ENCODE peak calls at places on chromosomes 11 and 22, in four cellular contexts. H, V, Y and N are unnamed samples. For H3K27me3, the result is how much of the 10 kb centered on the place peaks cover.

GRCh38 chr22:32413715-32414114 is 1.7 kb upstream of the RTCB start:
- DNase-seq in H (peak), Y (no peak), V (no peak), N (no peak)

GRCh38 chr11:17642370-17642769 is 77.0 kb upstream of the MYOD1 start:
- DNase-seq in H (no peak), Y (no peak), V (no peak), N (no peak)

GRCh38 chr11:76613901-76614300 is 56.6 kb downstream of the LRRC32 start:
- DNase-seq in H (no peak), V (no peak), Y (no peak), N (no peak)

GRCh38 chr22:23122216-23122957 is 19.4 kb downstream of the RSPH14 start:
- DNase-seq in V (no peak), Y (no peak), H (no peak), N (no peak)

GRCh38 chr11:34904421-34904950 is 11.7 kb downstream of the APIP start:
- DNase-seq in Y (no peak), H (no peak), V (no peak), N (no peak)

GRCh38 chr22:25509391-25509791 is 55.1 kb upstream of the GRK3 start:
- DNase-seq in V (no peak), Y (no peak), H (no peak), N (no peak)

GRCh38 chr22:42114721-42115120 is 15.9 kb downstream of the CYP2D6 start:
- DNase-seq in Y (no peak), H (peak), V (peak), N (no peak)

GRCh38 chr11:69880803-69881445 is 61.7 kb upstream of the FGF3 start:
- DNase-seq in Y (no peak), H (no peak), V (no peak), N (no peak)

GRCh38 chr11:61369372-61370348 is 7.5 kb downstream of the TMEM138 start:
- DNase-seq in V (no peak), H (peak), Y (peak), N (no peak)

GRCh38 chr11:94305146-94305545 is 766 bp downstream of the IZUMO1R start:
- DNase-seq in H (no peak), V (no peak), Y (no peak), N (no peak)

GRCh38 chr11:43786016-43786415 is 94.6 kb upstream of the ALKBH3 start:
- DNase-seq in V (no peak), Y (no peak), H (no peak), N (no peak)

GRCh38 chr11:46484101-46484500 is 92.5 kb upstream of the CHRM4 start:
- DNase-seq in V (no peak), H (no peak), Y (no peak), N (no peak)

GRCh38 chr11:121723261-121723741 is 270.5 kb upstream of the SORL1-AS1 start:
- DNase-seq in H (no peak), V (peak), Y (no peak), N (no peak)

GRCh38 chr11:64207247-64208085 is 945 bp downstream of the FERMT3 start:
- DNase-seq in V (no peak), Y (peak), H (no peak), N (no peak)

GRCh38 chr11:64788321-64789215 is 10.2 kb upstream of the SF1 start:
- DNase-seq in V (no peak), H (no peak), Y (no peak), N (no peak)

GRCh38 chr22:35711336-35711735 is 6.3 kb upstream of the APOL5 start:
- DNase-seq in H (no peak), V (no peak), Y (no peak), N (no peak)

GRCh38 chr11:71339178-71339881 is 87.0 kb upstream of the SHANK2 start:
- DNase-seq in V (no peak), H (no peak), Y (no peak), N (no peak)

GRCh38 chr11:111878385-111878765 is 590 bp downstream of the FDXACB1 start:
- DNase-seq in V (no peak), Y (no peak), H (no peak), N (no peak)

GRCh38 chr11:122717264-122717867 is 61.8 kb downstream of the UBASH3B start:
- DNase-seq in Y (peak), H (no peak), V (no peak), N (no peak)

GRCh38 chr22:17734197-17734596 is 40.1 kb downstream of the BID start:
- DNase-seq in V (no peak), Y (peak), H (no peak), N (no peak)

GRCh38 chr11:108591893-108592292 is 1.7 kb downstream of the EXPH5 start:
- DNase-seq in H (no peak), Y (no peak), V (no peak), N (no peak)

GRCh38 chr22:40472036-40472435 is 101.6 kb downstream of the SGSM3 start:
- DNase-seq in V (no peak), H (no peak), Y (no peak), N (peak)

GRCh38 chr11:45988922-45989321 is 66.5 kb downstream of the LARGE2 start:
- DNase-seq in V (no peak), Y (no peak), H (no peak), N (no peak)

GRCh38 chr22:50044485-50045143 is 13.5 kb downstream of the TTLL8 start:
- DNase-seq in V (no peak), H (no peak), Y (no peak), N (no peak)

GRCh38 chr22:50040717-50041116 is 17.4 kb downstream of the TTLL8 start:
- DNase-seq in V (no peak), Y (no peak), H (no peak), N (no peak)

GRCh38 chr22:50045211-50046018 is 12.7 kb downstream of the TTLL8 start:
- DNase-seq in H (no peak), Y (no peak), V (peak), N (no peak)

GRCh38 chr22:50039669-50040458 is 18.2 kb downstream of the TTLL8 start:
- DNase-seq in Y (no peak), H (no peak), V (no peak), N (no peak)

GRCh38 chr22:50041361-50042065 is 16.6 kb downstream of the TTLL8 start:
- DNase-seq in H (no peak), V (no peak), Y (no peak), N (no peak)
- TF ChIP-seq SUZ12 in H (no peak), V (no peak), Y (no peak), N (no peak)

GRCh38 chr11:130103296-130103814 is 33.7 kb downstream of the APLP2 start:
- DNase-seq in Y (no peak), V (no peak), H (no peak), N (no peak)
- TF ChIP-seq ZNF274 in Y (no peak), V (no peak), H (no peak), N (no peak)

DNA sequence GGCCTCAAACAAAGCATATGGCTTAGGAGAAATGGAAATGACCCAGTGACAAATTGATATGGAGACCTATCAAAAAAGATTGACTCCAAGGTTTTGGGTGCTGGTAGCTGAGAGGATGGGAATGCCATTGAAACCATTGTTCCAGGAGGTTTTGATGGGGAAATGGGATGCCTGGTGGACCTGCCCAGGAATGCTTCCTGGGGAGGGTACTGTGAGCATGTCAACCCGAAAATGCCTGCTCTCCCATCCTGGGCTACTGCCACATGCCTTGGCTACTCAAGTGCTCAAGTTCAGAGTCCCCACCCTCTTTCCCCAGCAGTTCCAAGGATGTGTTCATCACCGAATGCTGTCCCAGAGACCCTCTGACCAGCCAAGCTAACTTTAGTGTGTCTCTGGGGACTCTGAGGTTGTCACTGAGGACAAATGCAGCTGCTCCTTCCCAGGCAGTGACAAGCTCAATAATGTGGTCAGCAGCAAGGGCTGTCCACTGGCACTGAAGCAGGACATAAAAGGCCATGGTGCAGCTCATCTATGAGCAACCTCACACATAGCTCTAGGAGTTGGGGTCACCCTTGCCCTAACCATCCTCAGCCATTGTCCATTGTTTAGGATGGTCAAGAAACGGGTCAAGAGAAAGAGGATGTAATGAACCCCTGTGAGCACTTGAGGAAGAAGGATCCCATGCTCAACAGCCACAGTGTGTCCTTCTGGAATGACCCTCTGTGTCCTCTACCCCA is 83.7 kb downstream of the TRIM29 start:
- DNase-seq in Y (no peak), H (no peak), V (no peak), N (no peak)
- H3K27me3 ChIP-seq in Y (under half), H (under half), V (under half), N (under half)

GRCh38 chr11:125261471-125262087 is 97.0 kb downstream of the PKNOX2 start:
- DNase-seq in Y (no peak), H (no peak), V (no peak), N (no peak)

GRCh38 chr11:125262825-125263218 is 98.3 kb downstream of the PKNOX2 start:
- DNase-seq in V (peak), H (no peak), Y (no peak), N (no peak)

GRCh38 chr11:125263268-125263790 is 98.8 kb downstream of the PKNOX2 start:
- DNase-seq in H (peak), V (peak), Y (no peak), N (peak)

GRCh38 chr11:125264091-125265022 is 99.8 kb downstream of the PKNOX2 start:
- DNase-seq in H (no peak), V (no peak), Y (no peak), N (no peak)

GRCh38 chr11:125262194-125262824 is 97.8 kb downstream of the PKNOX2 start:
- DNase-seq in H (peak), Y (no peak), V (no peak), N (no peak)
- TF ChIP-seq SUZ12 in H (no peak), Y (no peak), V (no peak), N (no peak)

DNA sequence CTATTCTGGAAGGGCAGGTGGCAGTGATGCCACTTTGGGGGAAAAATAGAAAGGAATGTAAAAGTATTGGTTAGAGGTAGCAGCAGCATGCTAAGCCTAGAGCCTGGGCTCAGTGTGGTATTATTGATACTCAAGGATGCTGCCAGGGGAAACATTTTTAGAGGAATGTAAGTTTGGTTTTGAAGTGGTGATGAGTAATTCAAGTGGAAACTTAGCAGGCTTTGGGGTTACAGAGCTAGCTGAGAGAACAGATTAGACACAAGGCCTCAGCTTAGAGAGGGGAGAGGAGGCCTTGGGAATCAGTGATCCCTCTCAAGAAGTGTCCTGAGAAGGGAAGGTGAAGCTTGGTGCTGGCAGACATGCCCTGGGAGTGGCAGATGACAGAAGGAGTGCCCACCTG is 32.9 kb upstream of the DDI1 start:
- DNase-seq in Y (no peak), H (no peak), V (no peak), N (no peak)
- TF ChIP-seq ZNF274 in Y (no peak), H (no peak), V (no peak), N (no peak)

DNA sequence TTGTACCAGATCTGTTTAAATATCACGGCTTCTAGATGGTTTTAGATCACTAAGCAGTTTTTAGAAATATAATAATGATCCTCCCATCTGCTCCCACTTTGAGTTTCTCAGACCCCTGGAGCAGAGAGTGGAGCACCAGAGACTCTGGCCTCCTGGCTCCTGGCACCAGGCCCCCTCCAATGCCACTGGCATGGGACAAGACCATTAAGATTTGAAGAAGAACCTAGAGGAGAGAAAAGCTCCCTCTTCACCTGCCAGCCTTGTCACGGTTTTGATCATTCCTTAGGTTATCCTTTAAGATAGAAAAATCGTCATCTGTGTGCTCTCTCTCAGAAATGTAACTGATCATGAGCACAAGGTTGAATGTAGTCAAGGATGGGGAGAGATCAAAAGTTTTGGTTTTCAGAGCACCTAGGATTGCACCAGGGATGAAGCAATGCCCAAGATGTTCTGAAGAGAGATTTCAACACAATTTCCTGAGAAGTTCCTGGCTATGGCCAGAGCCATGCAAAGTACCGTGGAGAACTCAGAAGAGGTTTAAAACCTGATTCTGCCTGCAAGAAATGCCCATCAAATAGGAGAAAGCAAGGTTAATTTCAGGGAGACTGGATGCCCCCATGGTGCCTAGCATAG is 22.2 kb downstream of the IL10RA start:
- DNase-seq in H (no peak), Y (no peak), V (no peak), N (no peak)
- H3K27me3 ChIP-seq in H (under half), Y (under half), V (under half), N (under half)